ENCODE peak calls at places on chromosomes 2 and 18, in four cellular contexts. U, D, P and O are unnamed samples.

GRCh38 chr2:38074047-38074774 is 1.7 kb downstream of the CYP1B1 start:
- DNase-seq in U (no peak), P (peak; percentile 29), D (peak; percentile 24), O (no peak)

GRCh38 chr2:13694673-13695072 is 937.8 kb upstream of the LRATD1 start:
- DNase-seq in P (no peak), D (no peak), U (no peak), O (no peak)

GRCh38 chr2:129619471-129619870 is 360.0 kb upstream of the RAB6C start:
- DNase-seq in P (no peak), U (no peak), D (no peak), O (no peak)

GRCh38 chr2:206116278-206116677 is 30.3 kb upstream of the INO80D start:
- DNase-seq in D (no peak), U (no peak), P (no peak), O (no peak)

GRCh38 chr2:241179894-241180293 is 8.6 kb upstream of the ANO7 start:
- DNase-seq in U (no peak), D (no peak), P (no peak), O (no peak)

GRCh38 chr2:55926974-55927373 is 3.4 kb upstream of the EFEMP1 start:
- DNase-seq in U (no peak), P (no peak), D (no peak), O (no peak)

GRCh38 chr2:70248810-70249438 is 496 bp upstream of the TIA1 start:
- DNase-seq in U (peak; percentile 92), P (peak; percentile 88), D (no peak), O (peak; percentile 88)

GRCh38 chr2:240234503-240234951 is 94.1 kb upstream of the OTOS start:
- DNase-seq in U (no peak), P (peak; percentile 14), D (no peak), O (no peak)

GRCh38 chr2:218615868-218616315 is 8.2 kb downstream of the PLCD4 start:
- DNase-seq in D (no peak), P (no peak), U (peak; percentile 59), O (no peak)

GRCh38 chr18:5543036-5543671 is 643 bp downstream of the EPB41L3 start:
- DNase-seq in P (no peak), U (no peak), D (peak; percentile 52), O (no peak)

GRCh38 chr2:112949456-112949855 is 28.4 kb upstream of the IL36G start:
- DNase-seq in D (no peak), U (no peak), P (no peak), O (no peak)

GRCh38 chr2:140895378-140895777 is 1235.4 kb downstream of the LRP1B start:
- DNase-seq in P (no peak), U (no peak), D (no peak), O (no peak)

GRCh38 chr2:205030695-205031094 is 485.4 kb downstream of the PARD3B start:
- DNase-seq in P (no peak), U (no peak), D (no peak), O (no peak)

GRCh38 chr2:235618039-235618438 is 124.2 kb downstream of the AGAP1 start:
- DNase-seq in P (no peak), D (no peak), U (no peak), O (no peak)

GRCh38 chr2:3463914-3464313 is 55.4 kb downstream of the ADI1 start:
- DNase-seq in P (no peak), U (no peak), D (no peak), O (no peak)

GRCh38 chr2:177147093-177147694 is 65.4 kb upstream of the HNRNPA3 start:
- DNase-seq in U (no peak), P (no peak), D (peak; percentile 40), O (no peak)

GRCh38 chr2:66827851-66828250 is 392.9 kb downstream of the MEIS1 start:
- DNase-seq in U (no peak), D (no peak), P (no peak), O (no peak)

GRCh38 chr2:235510305-235510704 is 16.5 kb downstream of the AGAP1 start:
- DNase-seq in P (no peak), U (no peak), D (no peak), O (no peak)

GRCh38 chr2:21005111-21005699 is 38.7 kb downstream of the APOB start:
- DNase-seq in P (no peak), D (no peak), U (no peak), O (no peak)

GRCh38 chr2:43314299-43314927 is 88.0 kb upstream of the ZFP36L2 start:
- DNase-seq in D (no peak), P (no peak), U (no peak), O (no peak)

GRCh38 chr2:96191937-96192670 is 16.5 kb downstream of the STARD7 start:
- DNase-seq in U (no peak), P (no peak), D (no peak), O (no peak)
- H3K36me3 ChIP-seq in U (peaks cover 19% of the 10 kb centered on the region), P (peaks cover 80% of the 10 kb centered on the region), D (peaks cover 49% of the 10 kb centered on the region), O (peaks cover 47% of the 10 kb centered on the region)

GRCh38 chr2:98556634-98557033 is 51.7 kb downstream of the COA5 start:
- DNase-seq in P (no peak), U (no peak), D (no peak), O (no peak)
- H3K36me3 ChIP-seq in P (peaks cover 55% of the 10 kb centered on the region), U (no peaks in the 10 kb centered on the region), D (peaks cover 50% of the 10 kb centered on the region), O (peaks cover 83% of the 10 kb centered on the region)

GRCh38 chr2:99677814-99678213 is 188.0 kb upstream of the REV1 start:
- DNase-seq in D (no peak), U (no peak), P (no peak), O (no peak)

GRCh38 chr2:99682280-99683060 is 192.7 kb upstream of the REV1 start:
- DNase-seq in D (no peak), U (no peak), P (no peak), O (no peak)

GRCh38 chr2:99679518-99679917 is 189.7 kb upstream of the REV1 start:
- DNase-seq in P (no peak), U (no peak), D (no peak), O (no peak)

GRCh38 chr2:99678651-99679050 is 188.8 kb upstream of the REV1 start:
- DNase-seq in U (no peak), D (no peak), P (no peak), O (no peak)

DNA sequence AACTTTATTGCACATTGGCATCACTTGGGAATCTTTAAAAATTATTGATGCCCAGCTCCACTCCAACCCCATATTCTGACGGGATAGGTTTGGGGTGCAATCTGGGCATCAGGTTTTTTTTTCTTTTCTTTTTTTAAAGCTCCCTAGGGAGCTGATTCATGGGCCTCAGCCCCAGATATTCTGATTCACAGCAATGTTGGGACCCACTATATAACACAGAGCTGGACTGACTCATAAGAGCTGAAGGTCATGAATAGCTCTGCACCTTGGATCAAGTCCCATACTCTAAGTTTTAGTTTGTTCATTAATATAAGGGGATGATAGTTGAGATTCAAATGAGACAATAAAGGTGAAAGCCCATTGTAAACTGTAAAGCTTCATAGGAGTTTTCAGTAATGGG is 191.1 kb upstream of the REV1 start:
- DNase-seq in P (no peak), D (no peak), U (no peak), O (no peak)
- H3K36me3 ChIP-seq in P (no peaks in the 10 kb centered on the region), D (no peaks in the 10 kb centered on the region), U (no peaks in the 10 kb centered on the region), O (no peaks in the 10 kb centered on the region)

GRCh38 chr2:230496891-230497290 is 80.9 kb downstream of the SP100 start:
- DNase-seq in D (no peak), U (no peak), P (no peak), O (no peak)

GRCh38 chr2:230494980-230495379 is 79.0 kb downstream of the SP100 start:
- DNase-seq in U (no peak), P (no peak), D (no peak), O (no peak)

GRCh38 chr2:230503798-230504197 is 87.8 kb downstream of the SP100 start:
- DNase-seq in D (no peak), P (no peak), U (no peak), O (no peak)

GRCh38 chr2:230502593-230502992 is 86.6 kb downstream of the SP100 start:
- DNase-seq in P (no peak), U (no peak), D (no peak), O (no peak)

DNA sequence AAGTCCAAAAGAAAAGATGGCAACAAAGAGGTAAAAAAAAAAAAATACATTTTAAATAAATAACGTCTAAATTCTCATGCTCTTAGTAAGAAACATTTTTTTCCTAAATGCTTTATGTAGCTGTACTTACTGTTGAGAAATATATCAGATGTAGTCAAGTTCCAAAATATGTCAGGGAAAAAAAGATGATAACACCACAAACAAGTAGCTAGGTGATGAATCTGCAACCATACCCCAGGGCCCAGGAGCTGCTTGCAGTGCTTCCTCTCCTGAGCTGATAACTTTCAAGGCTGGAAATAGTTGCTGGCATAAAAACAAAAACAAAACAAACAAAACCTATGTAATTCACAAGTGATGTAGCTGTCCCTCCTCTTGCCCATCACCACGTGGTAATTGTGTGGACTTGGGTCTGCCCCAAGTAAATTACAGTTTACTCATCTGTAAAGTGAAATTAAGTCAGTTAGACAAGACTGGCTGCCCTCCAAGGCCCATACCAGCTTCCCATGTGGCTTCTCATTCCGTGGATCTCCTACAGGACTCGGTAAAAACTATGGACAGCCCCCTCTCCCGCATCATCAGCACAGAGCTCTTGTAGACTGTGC is 82.6 kb downstream of the SP100 start:
- DNase-seq in U (no peak), P (no peak), D (no peak), O (no peak)
- H3K36me3 ChIP-seq in U (no peaks in the 10 kb centered on the region), P (peaks cover 79% of the 10 kb centered on the region), D (peaks cover 14% of the 10 kb centered on the region), O (peaks cover 76% of the 10 kb centered on the region)

DNA sequence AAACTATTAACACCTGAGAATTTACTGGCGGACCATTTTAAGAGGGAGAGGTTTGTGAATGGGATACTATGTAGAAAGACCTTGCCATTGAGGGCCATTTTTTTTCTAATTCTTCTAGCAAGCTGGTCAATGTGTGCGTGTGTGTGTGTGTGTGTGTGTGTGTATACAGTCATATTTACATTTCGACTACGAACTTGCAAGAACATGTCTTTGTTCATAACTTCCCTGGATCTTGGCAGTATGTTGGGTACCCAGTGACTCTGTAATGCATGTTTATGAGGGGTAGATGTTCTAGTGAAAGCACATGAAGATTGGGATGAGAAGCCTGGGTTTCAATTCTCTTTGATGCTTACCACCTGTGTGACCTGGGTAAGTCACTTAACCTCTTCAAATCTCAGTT is 133.6 kb downstream of the UBE2E3 start:
- DNase-seq in D (no peak), P (no peak), U (no peak), O (no peak)
- H3K36me3 ChIP-seq in D (no peaks in the 10 kb centered on the region), P (no peaks in the 10 kb centered on the region), U (no peaks in the 10 kb centered on the region), O (no peaks in the 10 kb centered on the region)

DNA sequence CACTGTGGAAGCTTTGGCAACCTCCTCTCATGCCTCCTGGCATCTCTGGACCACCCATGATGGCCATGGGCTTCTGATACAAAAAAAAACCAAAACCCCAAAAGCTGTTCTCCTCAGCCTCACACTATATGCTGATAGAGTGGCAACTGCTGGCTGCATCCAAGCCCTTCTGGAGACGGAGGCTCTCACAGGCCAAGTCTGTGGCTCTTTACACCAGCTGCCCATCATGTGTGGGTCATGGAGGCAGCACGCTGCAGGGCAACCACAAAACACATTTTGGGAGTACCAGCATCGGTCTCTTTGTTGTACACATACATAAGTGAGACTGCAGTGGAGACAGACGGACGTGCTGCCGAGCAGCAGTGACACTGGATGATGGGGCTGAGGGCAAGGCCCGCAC is 45.3 kb downstream of the SP110 start:
- DNase-seq in D (no peak), U (no peak), P (no peak), O (no peak)
- H3K36me3 ChIP-seq in D (peaks cover 6% of the 10 kb centered on the region), U (peaks cover 6% of the 10 kb centered on the region), P (peaks cover 63% of the 10 kb centered on the region), O (peaks cover 11% of the 10 kb centered on the region)

GRCh38 chr2:201152999-201153398 is 29.9 kb upstream of the CASP10 start:
- DNase-seq in U (no peak), P (no peak), D (no peak), O (no peak)
- H3K36me3 ChIP-seq in U (no peaks in the 10 kb centered on the region), P (peaks cover 90% of the 10 kb centered on the region), D (no peaks in the 10 kb centered on the region), O (peaks cover 89% of the 10 kb centered on the region)